ENCODE peak calls at places on chromosomes 4 and X, in nine cellular contexts. One of them, this sample, is unnamed.

GRCh38 chr4:117137143-117137542 is 51.8 kb upstream of the TRAM1L1 start:
- DNase-seq in H9: no peak
- DNase-seq in neuronal stem cell: no peak
- DNase-seq in K562: no peak
- DNase-seq in OCI-LY7: no peak
- DNase-seq in astrocyte: peak; percentile 92
- DNase-seq in HCT116: peak; percentile 50
- DNase-seq in mesenchymal stem cell: peak; percentile 94
- DNase-seq in hepatocyte: no peak
- DNase-seq in this sample: no peak

GRCh38 chrX:48460606-48461005 is 9.5 kb downstream of the SLC38A5 start:
- DNase-seq in H9: no peak
- DNase-seq in neuronal stem cell: no peak
- DNase-seq in K562: no peak
- DNase-seq in OCI-LY7: no peak
- DNase-seq in astrocyte: no peak
- DNase-seq in HCT116: no peak
- DNase-seq in mesenchymal stem cell: no peak
- DNase-seq in hepatocyte: no peak
- DNase-seq in this sample: no peak

GRCh38 chrX:129875669-129876068 is 30.3 kb upstream of the UTP14A start:
- DNase-seq in H9: no peak
- DNase-seq in neuronal stem cell: no peak
- DNase-seq in K562: no peak
- DNase-seq in OCI-LY7: no peak
- DNase-seq in astrocyte: peak; percentile 80
- DNase-seq in HCT116: no peak
- DNase-seq in mesenchymal stem cell: peak; percentile 77
- DNase-seq in hepatocyte: no peak
- DNase-seq in this sample: no peak

GRCh38 chr4:41728571-41728908 is 20.0 kb downstream of the PHOX2B start:
- DNase-seq in H9: no peak
- DNase-seq in neuronal stem cell: no peak
- DNase-seq in K562: no peak
- DNase-seq in OCI-LY7: no peak
- DNase-seq in astrocyte: no peak
- DNase-seq in HCT116: no peak
- DNase-seq in mesenchymal stem cell: peak; percentile 37
- DNase-seq in hepatocyte: no peak
- DNase-seq in this sample: no peak

GRCh38 chr4:80362578-80363181 is 27.1 kb downstream of the CFAP299 start:
- DNase-seq in H9: peak; percentile 65
- DNase-seq in neuronal stem cell: peak; percentile 41
- DNase-seq in K562: no peak
- DNase-seq in OCI-LY7: peak; percentile 86
- DNase-seq in astrocyte: peak; percentile 6
- DNase-seq in HCT116: peak; percentile 4
- DNase-seq in mesenchymal stem cell: peak; percentile 35
- DNase-seq in hepatocyte: peak; percentile 73
- DNase-seq in this sample: peak; percentile 39

GRCh38 chr4:55241461-55241860 is 104.6 kb upstream of the SRD5A3 start:
- DNase-seq in H9: no peak
- DNase-seq in neuronal stem cell: no peak
- DNase-seq in K562: no peak
- DNase-seq in OCI-LY7: no peak
- DNase-seq in astrocyte: no peak
- DNase-seq in HCT116: no peak
- DNase-seq in mesenchymal stem cell: no peak
- DNase-seq in hepatocyte: no peak
- DNase-seq in this sample: no peak

GRCh38 chrX:63350551-63350950 is 581 bp downstream of the SPIN4 start:
- DNase-seq in H9: peak; percentile 30
- DNase-seq in neuronal stem cell: no peak
- DNase-seq in K562: peak; percentile 5
- DNase-seq in OCI-LY7: peak; percentile 63
- DNase-seq in astrocyte: peak; percentile 4
- DNase-seq in HCT116: no peak
- DNase-seq in mesenchymal stem cell: peak; percentile 34
- DNase-seq in hepatocyte: peak; percentile 18
- DNase-seq in this sample: peak; percentile 9

GRCh38 chr4:138348055-138348454 is 105.9 kb upstream of the SLC7A11 start:
- DNase-seq in H9: no peak
- DNase-seq in neuronal stem cell: no peak
- DNase-seq in K562: no peak
- DNase-seq in OCI-LY7: peak; percentile 2
- DNase-seq in astrocyte: no peak
- DNase-seq in HCT116: peak; percentile 75
- DNase-seq in mesenchymal stem cell: no peak
- DNase-seq in hepatocyte: peak; percentile 7
- DNase-seq in this sample: no peak

GRCh38 chr4:38382492-38382891 is 281.5 kb upstream of the KLF3 start:
- DNase-seq in H9: no peak
- DNase-seq in neuronal stem cell: no peak
- DNase-seq in K562: no peak
- DNase-seq in OCI-LY7: no peak
- DNase-seq in astrocyte: no peak
- DNase-seq in HCT116: no peak
- DNase-seq in mesenchymal stem cell: peak; percentile 46
- DNase-seq in hepatocyte: no peak
- DNase-seq in this sample: peak; percentile 68

GRCh38 chr4:88110826-88111225 is 47.6 kb downstream of the ABCG2 start:
- DNase-seq in H9: no peak
- DNase-seq in neuronal stem cell: no peak
- DNase-seq in K562: no peak
- DNase-seq in OCI-LY7: no peak
- DNase-seq in astrocyte: peak; percentile 13
- DNase-seq in HCT116: no peak
- DNase-seq in mesenchymal stem cell: no peak
- DNase-seq in hepatocyte: no peak
- DNase-seq in this sample: no peak

GRCh38 chrX:124736553-124737240 is 390.3 kb downstream of the SH2D1A start:
- DNase-seq in H9: peak; percentile 92
- DNase-seq in neuronal stem cell: no peak
- DNase-seq in K562: no peak
- DNase-seq in OCI-LY7: no peak
- DNase-seq in astrocyte: no peak
- DNase-seq in HCT116: no peak
- DNase-seq in mesenchymal stem cell: no peak
- DNase-seq in hepatocyte: no peak
- DNase-seq in this sample: no peak

DNA sequence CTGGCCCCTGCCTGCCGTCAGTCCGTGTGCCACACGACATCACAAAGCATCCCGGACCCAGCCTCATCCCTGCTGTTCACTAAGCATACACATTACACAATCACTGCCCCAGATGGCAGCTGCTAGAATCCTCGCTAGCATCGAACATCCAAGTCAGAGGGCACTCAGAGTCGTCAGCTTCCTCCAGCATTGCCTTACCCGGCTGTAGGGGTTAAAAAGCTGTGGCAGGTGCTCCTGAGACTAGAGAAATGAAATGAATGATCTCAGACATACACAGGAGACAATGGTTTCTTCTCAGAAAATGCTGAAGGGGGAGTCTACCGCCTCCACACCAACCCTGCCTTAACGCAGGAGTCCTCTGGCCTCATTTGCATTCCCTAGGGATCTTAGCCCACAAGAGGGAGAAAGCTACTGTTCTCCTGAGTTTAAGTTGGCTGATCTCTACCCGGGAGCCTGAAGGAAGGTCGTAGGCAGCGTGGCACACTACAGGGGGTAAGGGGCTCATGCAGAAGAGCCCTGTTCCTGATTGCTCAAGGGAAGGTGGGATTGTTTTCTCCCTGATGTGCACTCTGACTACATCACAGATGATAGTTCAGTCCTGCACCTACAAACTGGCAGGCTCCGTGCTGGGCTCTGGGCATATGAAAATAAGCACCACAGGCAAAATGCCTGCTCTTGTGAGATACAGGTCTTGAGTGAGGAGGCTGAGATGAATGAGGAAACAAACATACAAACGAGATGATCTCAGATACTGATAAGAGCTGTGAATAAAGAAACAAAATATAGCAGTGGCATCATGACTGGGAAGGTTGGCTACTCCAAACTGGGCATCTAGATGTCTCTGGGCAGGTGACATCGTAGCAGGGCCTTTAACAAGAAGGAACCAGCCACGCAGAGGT is 2.6 kb upstream of the KIAA0232 start:
- DNase-seq in H9: peak; percentile 61
- DNase-seq in neuronal stem cell: peak; percentile 29
- DNase-seq in K562: no peak
- DNase-seq in OCI-LY7: no peak
- DNase-seq in astrocyte: no peak
- DNase-seq in HCT116: no peak
- DNase-seq in mesenchymal stem cell: peak; percentile 58
- DNase-seq in hepatocyte: no peak
- DNase-seq in this sample: no peak
- H2AFZ ChIP-seq in H9: no peak overlapping the region
- H2AFZ ChIP-seq in neuronal stem cell: peak overlapping the region; percentile 68
- H2AFZ ChIP-seq in K562: peak overlapping the region; percentile 16
- H2AFZ ChIP-seq in OCI-LY7: no peak overlapping the region
- H2AFZ ChIP-seq in astrocyte: no peak overlapping the region
- H2AFZ ChIP-seq in HCT116: no peak overlapping the region
- H2AFZ ChIP-seq in mesenchymal stem cell: no peak overlapping the region
- H2AFZ ChIP-seq in hepatocyte: no peak overlapping the region
- H2AFZ ChIP-seq in this sample: no peak overlapping the region

DNA sequence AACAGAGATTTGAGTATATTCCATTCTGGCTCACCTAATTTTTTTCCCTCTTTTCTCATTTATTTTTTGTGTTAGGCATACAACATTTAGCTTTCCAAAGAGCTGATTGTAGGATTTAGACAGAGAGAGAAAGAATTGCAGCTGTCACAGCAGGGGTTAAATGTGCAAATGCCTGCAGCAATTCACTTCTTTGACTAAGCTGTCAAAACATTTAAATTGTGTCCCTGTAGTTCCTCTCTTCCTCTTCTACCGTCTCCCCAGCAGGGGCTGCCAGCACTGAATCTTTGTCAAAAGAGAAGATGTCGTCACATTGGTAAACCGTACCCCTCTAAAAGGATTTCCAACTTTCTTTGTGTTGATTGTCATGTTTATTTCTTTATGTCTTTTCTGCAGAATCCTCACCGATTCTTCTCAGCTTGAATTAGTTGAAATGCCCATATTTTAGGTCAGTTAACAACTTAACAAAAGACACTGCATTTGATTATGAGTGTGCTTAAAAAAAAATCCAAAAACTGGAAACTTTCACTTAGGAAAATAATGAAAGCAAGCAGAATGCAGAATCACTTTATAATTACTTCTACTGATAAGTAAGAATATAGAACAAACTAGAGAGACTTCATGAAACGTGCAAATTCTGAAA is 111.1 kb upstream of the PTPN13 start:
- DNase-seq in H9: peak; percentile 89
- DNase-seq in neuronal stem cell: peak; percentile 88
- DNase-seq in K562: no peak
- DNase-seq in OCI-LY7: no peak
- DNase-seq in astrocyte: no peak
- DNase-seq in HCT116: no peak
- DNase-seq in mesenchymal stem cell: peak; percentile 41
- DNase-seq in hepatocyte: no peak
- DNase-seq in this sample: peak; percentile 11
- H2AFZ ChIP-seq in H9: no peak overlapping the region
- H2AFZ ChIP-seq in neuronal stem cell: no peak overlapping the region
- H2AFZ ChIP-seq in K562: no peak overlapping the region
- H2AFZ ChIP-seq in OCI-LY7: no peak overlapping the region
- H2AFZ ChIP-seq in astrocyte: peak overlapping the region; percentile 41
- H2AFZ ChIP-seq in HCT116: no peak overlapping the region
- H2AFZ ChIP-seq in mesenchymal stem cell: no peak overlapping the region
- H2AFZ ChIP-seq in hepatocyte: peak overlapping the region; percentile 43
- H2AFZ ChIP-seq in this sample: no peak overlapping the region

GRCh38 chr4:9923195-9923812 is 98.0 kb downstream of the SLC2A9 start:
- DNase-seq in H9: no peak
- DNase-seq in neuronal stem cell: no peak
- DNase-seq in K562: no peak
- DNase-seq in OCI-LY7: no peak
- DNase-seq in astrocyte: no peak
- DNase-seq in HCT116: no peak
- DNase-seq in mesenchymal stem cell: no peak
- DNase-seq in hepatocyte: no peak
- DNase-seq in this sample: no peak

GRCh38 chr4:9920029-9920428 is 101.3 kb downstream of the SLC2A9 start:
- DNase-seq in H9: no peak
- DNase-seq in neuronal stem cell: no peak
- DNase-seq in K562: no peak
- DNase-seq in OCI-LY7: no peak
- DNase-seq in astrocyte: no peak
- DNase-seq in HCT116: no peak
- DNase-seq in mesenchymal stem cell: no peak
- DNase-seq in hepatocyte: no peak
- DNase-seq in this sample: no peak

GRCh38 chr4:9918475-9918874 is 102.8 kb downstream of the SLC2A9 start:
- DNase-seq in H9: no peak
- DNase-seq in neuronal stem cell: no peak
- DNase-seq in K562: no peak
- DNase-seq in OCI-LY7: no peak
- DNase-seq in astrocyte: no peak
- DNase-seq in HCT116: no peak
- DNase-seq in mesenchymal stem cell: no peak
- DNase-seq in hepatocyte: no peak
- DNase-seq in this sample: no peak

GRCh38 chr4:9919047-9919446 is 102.2 kb downstream of the SLC2A9 start:
- DNase-seq in H9: peak; percentile 61
- DNase-seq in neuronal stem cell: no peak
- DNase-seq in K562: no peak
- DNase-seq in OCI-LY7: no peak
- DNase-seq in astrocyte: no peak
- DNase-seq in HCT116: no peak
- DNase-seq in mesenchymal stem cell: no peak
- DNase-seq in hepatocyte: no peak
- DNase-seq in this sample: no peak

GRCh38 chr4:9921326-9921725 is 100.0 kb downstream of the SLC2A9 start:
- DNase-seq in H9: peak; percentile 68
- DNase-seq in neuronal stem cell: peak; percentile 11
- DNase-seq in K562: no peak
- DNase-seq in OCI-LY7: no peak
- DNase-seq in astrocyte: no peak
- DNase-seq in HCT116: no peak
- DNase-seq in mesenchymal stem cell: no peak
- DNase-seq in hepatocyte: no peak
- DNase-seq in this sample: no peak
- H2AFZ ChIP-seq in H9: no peak overlapping the region
- H2AFZ ChIP-seq in neuronal stem cell: no peak overlapping the region
- H2AFZ ChIP-seq in K562: no peak overlapping the region
- H2AFZ ChIP-seq in OCI-LY7: no peak overlapping the region
- H2AFZ ChIP-seq in astrocyte: no peak overlapping the region
- H2AFZ ChIP-seq in HCT116: no peak overlapping the region
- H2AFZ ChIP-seq in mesenchymal stem cell: no peak overlapping the region
- H2AFZ ChIP-seq in hepatocyte: no peak overlapping the region
- H2AFZ ChIP-seq in this sample: no peak overlapping the region

DNA sequence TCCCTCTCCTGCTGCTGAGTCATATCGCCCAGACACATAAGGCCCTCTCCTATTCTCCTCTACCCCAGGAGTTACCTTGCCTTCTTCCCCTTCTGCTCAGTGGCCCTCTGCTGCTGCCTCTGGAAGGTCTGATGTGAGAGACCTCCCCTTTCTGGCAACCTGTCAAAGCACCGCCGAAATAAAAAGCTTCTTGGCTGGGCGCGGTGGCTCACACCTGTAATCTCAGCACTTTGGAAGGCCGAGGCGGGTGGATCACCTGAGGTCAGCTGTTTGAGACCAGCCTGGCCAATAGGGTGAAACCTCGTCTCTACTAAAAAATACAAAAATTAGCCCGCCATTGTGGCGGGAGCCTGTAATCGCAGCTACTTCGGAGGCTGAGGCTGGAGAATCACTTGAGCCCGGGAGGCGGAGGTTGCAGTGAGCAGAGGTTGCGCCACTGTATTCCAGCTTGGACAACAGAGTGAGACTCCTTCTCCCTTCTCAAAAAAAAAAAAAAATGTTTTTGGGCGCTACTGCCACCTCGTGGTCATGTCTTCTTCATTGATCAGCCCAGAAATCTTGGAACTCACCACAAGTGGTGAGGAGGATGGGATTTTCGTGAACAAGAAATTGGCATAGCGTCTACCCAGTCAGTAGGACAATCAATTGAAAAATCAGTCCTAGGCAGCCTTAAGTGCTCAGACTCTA is 8.6 kb upstream of the ZXDA start:
- DNase-seq in H9: no peak
- DNase-seq in neuronal stem cell: no peak
- DNase-seq in K562: no peak
- DNase-seq in OCI-LY7: peak; percentile 36
- DNase-seq in astrocyte: no peak
- DNase-seq in HCT116: peak; percentile 26
- DNase-seq in mesenchymal stem cell: peak; percentile 0
- DNase-seq in hepatocyte: no peak
- DNase-seq in this sample: peak; percentile 11
- H2AFZ ChIP-seq in H9: no peak overlapping the region
- H2AFZ ChIP-seq in neuronal stem cell: no peak overlapping the region
- H2AFZ ChIP-seq in K562: no peak overlapping the region
- H2AFZ ChIP-seq in OCI-LY7: no peak overlapping the region
- H2AFZ ChIP-seq in astrocyte: no peak overlapping the region
- H2AFZ ChIP-seq in HCT116: no peak overlapping the region
- H2AFZ ChIP-seq in mesenchymal stem cell: no peak overlapping the region
- H2AFZ ChIP-seq in hepatocyte: no peak overlapping the region
- H2AFZ ChIP-seq in this sample: no peak overlapping the region